ENCODE peak calls at places on chromosomes 2 and 18, in nine cellular contexts. One of them, this sample, is unnamed.

GRCh38 chr18:46411862-46412690 is 244.9 kb downstream of the LOXHD1 start:
- DNase-seq in iPS DF 6.9: no peak
- DNase-seq in heart left ventricle: peak
- DNase-seq in AML-193: no peak
- DNase-seq in midbrain: peak
- DNase-seq in ecto neural progenitor cell: no peak
- DNase-seq in amniotic epithelial cell: no peak
- DNase-seq in RKO: no peak
- DNase-seq in neuronal stem cell: no peak
- DNase-seq in this sample: no peak

GRCh38 chr2:241563981-241564595 is 5.5 kb downstream of the BOK start:
- DNase-seq in iPS DF 6.9: no peak
- DNase-seq in heart left ventricle: no peak
- DNase-seq in AML-193: no peak
- DNase-seq in midbrain: no peak
- DNase-seq in ecto neural progenitor cell: peak
- DNase-seq in amniotic epithelial cell: no peak
- DNase-seq in RKO: no peak
- DNase-seq in neuronal stem cell: no peak
- DNase-seq in this sample: no peak

GRCh38 chr2:96413067-96413722 is 77.6 kb downstream of the NCAPH start:
- DNase-seq in iPS DF 6.9: no peak
- DNase-seq in heart left ventricle: no peak
- DNase-seq in AML-193: peak
- DNase-seq in midbrain: peak
- DNase-seq in ecto neural progenitor cell: no peak
- DNase-seq in amniotic epithelial cell: no peak
- DNase-seq in RKO: no peak
- DNase-seq in neuronal stem cell: no peak
- DNase-seq in this sample: no peak

GRCh38 chr18:76405761-76406356 is 89.2 kb downstream of the ZNF516 start:
- DNase-seq in iPS DF 6.9: peak
- DNase-seq in heart left ventricle: no peak
- DNase-seq in AML-193: peak
- DNase-seq in midbrain: no peak
- DNase-seq in ecto neural progenitor cell: peak
- DNase-seq in amniotic epithelial cell: peak
- DNase-seq in RKO: peak
- DNase-seq in neuronal stem cell: peak
- DNase-seq in this sample: no peak

GRCh38 chr2:128162266-128162665 is 71.3 kb downstream of the UGGT1 start:
- DNase-seq in iPS DF 6.9: no peak
- DNase-seq in heart left ventricle: no peak
- DNase-seq in AML-193: peak
- DNase-seq in midbrain: no peak
- DNase-seq in ecto neural progenitor cell: no peak
- DNase-seq in amniotic epithelial cell: no peak
- DNase-seq in RKO: no peak
- DNase-seq in neuronal stem cell: no peak
- DNase-seq in this sample: no peak

GRCh38 chr2:207528980-207529329 is 807 bp upstream of the CREB1 start:
- DNase-seq in iPS DF 6.9: no peak
- DNase-seq in heart left ventricle: no peak
- DNase-seq in AML-193: no peak
- DNase-seq in midbrain: no peak
- DNase-seq in ecto neural progenitor cell: no peak
- DNase-seq in amniotic epithelial cell: no peak
- DNase-seq in RKO: peak
- DNase-seq in neuronal stem cell: no peak
- DNase-seq in this sample: no peak

GRCh38 chr2:21251216-21251971 is 127.6 kb downstream of the TDRD15 start:
- DNase-seq in iPS DF 6.9: no peak
- DNase-seq in heart left ventricle: no peak
- DNase-seq in AML-193: no peak
- DNase-seq in midbrain: no peak
- DNase-seq in ecto neural progenitor cell: no peak
- DNase-seq in amniotic epithelial cell: no peak
- DNase-seq in RKO: no peak
- DNase-seq in neuronal stem cell: no peak
- DNase-seq in this sample: no peak

GRCh38 chr2:7905756-7906155 is 776.1 kb upstream of the ID2 start:
- DNase-seq in iPS DF 6.9: no peak
- DNase-seq in heart left ventricle: no peak
- DNase-seq in AML-193: no peak
- DNase-seq in midbrain: no peak
- DNase-seq in ecto neural progenitor cell: no peak
- DNase-seq in amniotic epithelial cell: no peak
- DNase-seq in RKO: no peak
- DNase-seq in neuronal stem cell: no peak
- DNase-seq in this sample: no peak

GRCh38 chr18:27142891-27143290 is 42.2 kb downstream of the CHST9 start:
- DNase-seq in iPS DF 6.9: no peak
- DNase-seq in heart left ventricle: no peak
- DNase-seq in AML-193: no peak
- DNase-seq in midbrain: no peak
- DNase-seq in ecto neural progenitor cell: no peak
- DNase-seq in amniotic epithelial cell: no peak
- DNase-seq in RKO: no peak
- DNase-seq in neuronal stem cell: no peak
- DNase-seq in this sample: no peak

GRCh38 chr18:47720741-47721140 is 209.7 kb downstream of the SMAD2 start:
- DNase-seq in iPS DF 6.9: no peak
- DNase-seq in heart left ventricle: no peak
- DNase-seq in AML-193: no peak
- DNase-seq in midbrain: no peak
- DNase-seq in ecto neural progenitor cell: no peak
- DNase-seq in amniotic epithelial cell: no peak
- DNase-seq in RKO: no peak
- DNase-seq in neuronal stem cell: no peak
- DNase-seq in this sample: no peak

GRCh38 chr18:54263904-54264336 is 5.4 kb upstream of the POLI start:
- DNase-seq in iPS DF 6.9: no peak
- DNase-seq in heart left ventricle: no peak
- DNase-seq in AML-193: no peak
- DNase-seq in midbrain: no peak
- DNase-seq in ecto neural progenitor cell: no peak
- DNase-seq in amniotic epithelial cell: no peak
- DNase-seq in RKO: no peak
- DNase-seq in neuronal stem cell: no peak
- DNase-seq in this sample: no peak

GRCh38 chr2:88641330-88641729 is 14.1 kb upstream of the EIF2AK3 start:
- DNase-seq in iPS DF 6.9: no peak
- DNase-seq in heart left ventricle: no peak
- DNase-seq in AML-193: no peak
- DNase-seq in midbrain: no peak
- DNase-seq in ecto neural progenitor cell: no peak
- DNase-seq in amniotic epithelial cell: no peak
- DNase-seq in RKO: no peak
- DNase-seq in neuronal stem cell: no peak
- DNase-seq in this sample: no peak

GRCh38 chr18:48769006-48769646 is 181.6 kb downstream of the SMAD7 start:
- DNase-seq in iPS DF 6.9: no peak
- DNase-seq in heart left ventricle: no peak
- DNase-seq in AML-193: no peak
- DNase-seq in midbrain: no peak
- DNase-seq in ecto neural progenitor cell: no peak
- DNase-seq in amniotic epithelial cell: no peak
- DNase-seq in RKO: no peak
- DNase-seq in neuronal stem cell: no peak
- DNase-seq in this sample: no peak

GRCh38 chr2:143392358-143392757 is 263.1 kb downstream of the ARHGAP15 start:
- DNase-seq in iPS DF 6.9: no peak
- DNase-seq in heart left ventricle: no peak
- DNase-seq in AML-193: no peak
- DNase-seq in midbrain: no peak
- DNase-seq in ecto neural progenitor cell: no peak
- DNase-seq in amniotic epithelial cell: no peak
- DNase-seq in RKO: no peak
- DNase-seq in neuronal stem cell: no peak
- DNase-seq in this sample: no peak

GRCh38 chr18:78244779-78245178 is 734.8 kb upstream of the SALL3 start:
- DNase-seq in iPS DF 6.9: no peak
- DNase-seq in heart left ventricle: no peak
- DNase-seq in AML-193: no peak
- DNase-seq in midbrain: peak
- DNase-seq in ecto neural progenitor cell: no peak
- DNase-seq in amniotic epithelial cell: no peak
- DNase-seq in RKO: no peak
- DNase-seq in neuronal stem cell: no peak
- DNase-seq in this sample: no peak

GRCh38 chr2:54459037-54459441 is 2.9 kb downstream of the SPTBN1 start:
- DNase-seq in iPS DF 6.9: no peak
- DNase-seq in heart left ventricle: no peak
- DNase-seq in AML-193: peak
- DNase-seq in midbrain: peak
- DNase-seq in ecto neural progenitor cell: no peak
- DNase-seq in amniotic epithelial cell: peak
- DNase-seq in RKO: peak
- DNase-seq in neuronal stem cell: no peak
- DNase-seq in this sample: no peak

GRCh38 chr2:113233593-113234550 is 44.8 kb downstream of the PAX8 start:
- DNase-seq in iPS DF 6.9: no peak
- DNase-seq in heart left ventricle: no peak
- DNase-seq in AML-193: no peak
- DNase-seq in midbrain: no peak
- DNase-seq in ecto neural progenitor cell: no peak
- DNase-seq in amniotic epithelial cell: peak
- DNase-seq in RKO: no peak
- DNase-seq in neuronal stem cell: no peak
- DNase-seq in this sample: no peak

GRCh38 chr2:406876-407275 is 119.0 kb upstream of the ALKAL2 start:
- DNase-seq in iPS DF 6.9: no peak
- DNase-seq in heart left ventricle: no peak
- DNase-seq in AML-193: no peak
- DNase-seq in midbrain: no peak
- DNase-seq in ecto neural progenitor cell: peak
- DNase-seq in amniotic epithelial cell: no peak
- DNase-seq in RKO: no peak
- DNase-seq in neuronal stem cell: no peak
- DNase-seq in this sample: no peak

GRCh38 chr2:67503066-67503795 is 106.1 kb downstream of the ETAA1 start:
- DNase-seq in iPS DF 6.9: no peak
- DNase-seq in heart left ventricle: no peak
- DNase-seq in AML-193: no peak
- DNase-seq in midbrain: no peak
- DNase-seq in ecto neural progenitor cell: no peak
- DNase-seq in amniotic epithelial cell: peak
- DNase-seq in RKO: peak
- DNase-seq in neuronal stem cell: no peak
- DNase-seq in this sample: peak

GRCh38 chr2:10412380-10412779 is 35.7 kb downstream of the ODC1 start:
- DNase-seq in iPS DF 6.9: no peak
- DNase-seq in heart left ventricle: no peak
- DNase-seq in AML-193: no peak
- DNase-seq in midbrain: no peak
- DNase-seq in ecto neural progenitor cell: no peak
- DNase-seq in amniotic epithelial cell: peak
- DNase-seq in RKO: peak
- DNase-seq in neuronal stem cell: no peak
- DNase-seq in this sample: no peak

GRCh38 chr2:6645672-6646071 is 220.0 kb downstream of the CMPK2 start:
- DNase-seq in iPS DF 6.9: no peak
- DNase-seq in heart left ventricle: no peak
- DNase-seq in AML-193: no peak
- DNase-seq in midbrain: no peak
- DNase-seq in ecto neural progenitor cell: no peak
- DNase-seq in amniotic epithelial cell: no peak
- DNase-seq in RKO: no peak
- DNase-seq in neuronal stem cell: no peak
- DNase-seq in this sample: no peak

GRCh38 chr2:201116959-201117734 is 1.2 kb downstream of the CFLAR start:
- DNase-seq in iPS DF 6.9: no peak
- DNase-seq in heart left ventricle: peak
- DNase-seq in AML-193: peak
- DNase-seq in midbrain: peak
- DNase-seq in ecto neural progenitor cell: no peak
- DNase-seq in amniotic epithelial cell: peak
- DNase-seq in RKO: peak
- DNase-seq in neuronal stem cell: no peak
- DNase-seq in this sample: peak

This sample was measured in HS-5.